ENCODE peak calls at places on chromosomes 12 and 14, in five cellular contexts. R is Karpas-422, B is transverse colon, A is body of pancreas, L is ovary. Q is an unnamed sample.
A peak's percentile ranks its signal among the peaks of the same experiment; 100 is the strongest.

GRCh38 chr14:59249029-59249428 is 60.6 kb downstream of the DAAM1 start:
- DNase-seq in R (no peak), B (no peak), A (no peak), L (no peak), Q (no peak)

GRCh38 chr12:10073266-10073665 is 25.5 kb downstream of the CLEC1A start:
- DNase-seq in R (no peak), B (no peak), A (no peak), L (no peak), Q (no peak)

GRCh38 chr12:38771871-38772270 is 133.5 kb downstream of the CPNE8 start:
- DNase-seq in R (no peak), B (no peak), A (no peak), L (no peak), Q (no peak)

GRCh38 chr12:21301-22189 is 45.0 kb upstream of the IQSEC3 start:
- DNase-seq in R (peak; percentile 35), B (no peak), A (no peak), L (no peak), Q (peak; percentile 29)

GRCh38 chr12:87344699-87345098 is 684.5 kb downstream of the C12orf50 start:
- DNase-seq in R (no peak), B (no peak), A (no peak), L (no peak), Q (no peak)

GRCh38 chr12:66409195-66409871 is 107.0 kb downstream of the HELB start:
- DNase-seq in R (peak; percentile 83), B (no peak), A (peak; percentile 15), L (no peak), Q (no peak)

GRCh38 chr12:7093486-7093885 is 1.2 kb upstream of the C1R start:
- DNase-seq in R (no peak), B (no peak), A (no peak), L (no peak), Q (no peak)

GRCh38 chr12:90250041-90250440 is 541.4 kb upstream of the ATP2B1 start:
- DNase-seq in R (no peak), B (no peak), A (no peak), L (no peak), Q (no peak)

GRCh38 chr12:50187084-50187900 is 20.1 kb upstream of the CERS5 start:
- DNase-seq in R (no peak), B (no peak), A (no peak), L (no peak), Q (no peak)

GRCh38 chr12:2733493-2734252 is 61.1 kb upstream of the FKBP4 start:
- DNase-seq in R (no peak), B (no peak), A (no peak), L (no peak), Q (no peak)

GRCh38 chr14:61535032-61535431 is 160.3 kb upstream of the HIF1A start:
- DNase-seq in R (no peak), B (no peak), A (no peak), L (no peak), Q (no peak)

GRCh38 chr12:109461846-109462766 is 15.0 kb downstream of the KCTD10 start:
- DNase-seq in R (no peak), B (peak; percentile 85), A (peak; percentile 59), L (peak; percentile 67), Q (peak; percentile 83)

GRCh38 chr12:109461049-109461845 is 15.9 kb downstream of the KCTD10 start:
- DNase-seq in R (peak; percentile 66), B (peak; percentile 50), A (no peak), L (no peak), Q (peak; percentile 55)

GRCh38 chr12:109464642-109465351 is 12.3 kb downstream of the KCTD10 start:
- DNase-seq in R (no peak), B (no peak), A (no peak), L (no peak), Q (no peak)

GRCh38 chr12:109462868-109463692 is 14.0 kb downstream of the KCTD10 start:
- DNase-seq in R (no peak), B (peak; percentile 74), A (peak; percentile 59), L (peak; percentile 76), Q (peak; percentile 83)

DNA sequence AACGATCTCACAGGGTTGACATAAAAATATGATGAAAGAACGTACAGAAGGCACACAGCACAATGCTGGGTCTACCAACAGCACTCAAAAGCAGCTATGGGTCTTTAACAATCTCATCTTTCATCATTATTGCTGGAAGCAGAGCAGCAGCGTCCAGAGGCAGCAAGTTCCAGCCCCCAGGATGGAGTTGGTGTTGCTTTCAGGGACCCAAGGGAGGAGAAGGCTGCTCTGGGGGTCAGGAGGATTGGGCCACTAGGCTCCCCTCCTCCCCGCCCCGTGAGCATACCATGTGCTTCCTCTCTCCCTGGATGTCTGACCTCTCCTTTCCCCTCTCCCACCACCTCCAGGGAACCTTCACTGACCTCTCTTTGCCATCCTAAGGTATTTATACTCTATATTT is 13.3 kb downstream of the KCTD10 start:
- DNase-seq in R (no peak), B (no peak), A (no peak), L (no peak), Q (no peak)
- H3K27ac ChIP-seq in R (no peak overlapping the region), B (peak overlapping the region; percentile 91), A (peak overlapping the region; percentile 82), L (peak overlapping the region; percentile 71), Q (peak overlapping the region; percentile 94)

DNA sequence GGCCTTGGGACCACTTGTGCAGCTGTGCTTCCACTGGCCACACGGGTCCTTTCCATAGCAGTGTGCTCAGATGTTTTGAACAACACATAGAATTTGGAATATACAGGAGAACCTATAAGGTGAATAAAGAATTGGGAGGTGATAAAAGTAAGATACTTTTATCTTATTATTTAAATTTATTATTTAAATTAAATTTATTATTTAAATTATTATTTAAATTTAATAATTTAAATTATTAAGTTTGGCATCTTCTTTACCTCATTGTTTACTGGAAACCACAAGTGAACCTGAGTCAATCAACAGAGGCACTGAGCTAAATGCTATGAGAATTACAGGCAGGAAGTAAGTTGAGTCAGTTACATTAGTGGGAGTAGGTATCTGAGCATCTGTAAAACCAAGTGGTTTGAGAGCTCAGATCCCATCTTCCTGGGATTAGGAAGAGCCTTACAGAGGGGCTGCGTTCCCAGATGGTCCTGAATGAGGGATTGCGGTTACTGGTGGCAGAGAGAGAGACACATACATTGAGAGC is 103.1 kb downstream of the ESR2 start:
- DNase-seq in R (no peak), B (no peak), A (no peak), L (no peak), Q (no peak)
- H3K27ac ChIP-seq in R (no peak overlapping the region), B (no peak overlapping the region), A (peak overlapping the region; percentile 68), L (no peak overlapping the region), Q (no peak overlapping the region)

GRCh38 chr12:110337912-110338710 is 57.1 kb downstream of the ATP2A2 start:
- DNase-seq in R (no peak), B (no peak), A (no peak), L (no peak), Q (no peak)

GRCh38 chr12:110342157-110342556 is 61.1 kb downstream of the ATP2A2 start:
- DNase-seq in R (no peak), B (no peak), A (no peak), L (no peak), Q (no peak)

GRCh38 chr12:110340706-110341105 is 59.7 kb downstream of the ATP2A2 start:
- DNase-seq in R (no peak), B (no peak), A (no peak), L (no peak), Q (no peak)

GRCh38 chr12:110338754-110339153 is 57.7 kb downstream of the ATP2A2 start:
- DNase-seq in R (peak; percentile 90), B (no peak), A (no peak), L (no peak), Q (no peak)

GRCh38 chr12:110339184-110339952 is 58.3 kb downstream of the ATP2A2 start:
- DNase-seq in R (no peak), B (no peak), A (no peak), L (no peak), Q (no peak)
- H3K27ac ChIP-seq in R (peak overlapping the region; percentile 79), B (peak overlapping the region; percentile 23), A (peak overlapping the region; percentile 8), L (no peak overlapping the region), Q (no peak overlapping the region)

GRCh38 chr12:130743606-130744005 is 27.5 kb upstream of the RIMBP2 start:
- DNase-seq in R (no peak), B (no peak), A (no peak), L (no peak), Q (no peak)

GRCh38 chr12:130744274-130744673 is 28.2 kb upstream of the RIMBP2 start:
- DNase-seq in R (no peak), B (no peak), A (no peak), L (no peak), Q (no peak)

GRCh38 chr12:130745921-130746320 is 29.8 kb upstream of the RIMBP2 start:
- DNase-seq in R (no peak), B (no peak), A (no peak), L (no peak), Q (no peak)

GRCh38 chr12:130748786-130749185 is 32.7 kb upstream of the RIMBP2 start:
- DNase-seq in R (no peak), B (no peak), A (no peak), L (no peak), Q (no peak)

DNA sequence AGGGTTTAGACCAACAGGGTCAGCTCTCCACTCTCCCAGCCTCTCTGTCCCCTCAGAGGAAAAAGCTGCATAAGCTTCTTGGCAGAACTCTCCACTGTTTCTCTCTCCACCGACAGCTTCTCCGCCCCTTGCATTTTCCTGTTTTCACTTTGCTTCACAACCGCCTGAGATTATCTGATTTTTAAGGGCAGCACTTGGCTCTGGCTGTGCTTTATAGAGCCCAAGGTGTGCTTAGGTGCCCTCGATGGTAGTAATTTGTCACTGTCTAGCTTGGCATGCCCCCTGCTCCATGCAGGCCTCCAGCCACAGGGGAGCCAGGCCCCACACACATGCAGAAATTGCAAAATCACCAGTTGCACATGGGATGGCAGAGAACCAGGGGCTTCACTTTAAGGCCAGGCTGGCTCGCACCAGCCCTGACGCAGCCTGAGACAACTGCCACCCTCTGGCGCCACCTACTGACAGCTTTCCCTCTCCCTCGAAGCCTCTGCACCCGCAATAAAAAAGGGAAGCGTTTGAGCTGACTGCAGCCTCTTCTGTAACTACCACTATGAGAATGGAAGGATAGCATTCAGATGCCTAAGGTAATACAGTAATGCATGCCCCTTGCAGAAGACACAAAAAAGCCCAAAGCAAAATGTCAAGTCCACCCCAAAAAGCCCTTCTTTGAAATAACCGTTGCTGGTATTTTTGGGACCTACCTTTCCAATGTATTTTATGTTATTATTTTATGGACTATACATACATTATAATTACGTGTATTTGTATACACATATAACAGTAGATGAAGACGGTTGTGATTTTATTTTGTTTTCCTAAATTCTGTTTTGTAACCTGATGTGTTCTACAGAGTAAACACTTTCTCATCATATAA is 32.0 kb upstream of the RIMBP2 start:
- DNase-seq in R (peak; percentile 94), B (peak; percentile 79), A (peak; percentile 83), L (peak; percentile 78), Q (peak; percentile 77)
- H3K27ac ChIP-seq in R (no peak overlapping the region), B (no peak overlapping the region), A (no peak overlapping the region), L (no peak overlapping the region), Q (no peak overlapping the region)

DNA sequence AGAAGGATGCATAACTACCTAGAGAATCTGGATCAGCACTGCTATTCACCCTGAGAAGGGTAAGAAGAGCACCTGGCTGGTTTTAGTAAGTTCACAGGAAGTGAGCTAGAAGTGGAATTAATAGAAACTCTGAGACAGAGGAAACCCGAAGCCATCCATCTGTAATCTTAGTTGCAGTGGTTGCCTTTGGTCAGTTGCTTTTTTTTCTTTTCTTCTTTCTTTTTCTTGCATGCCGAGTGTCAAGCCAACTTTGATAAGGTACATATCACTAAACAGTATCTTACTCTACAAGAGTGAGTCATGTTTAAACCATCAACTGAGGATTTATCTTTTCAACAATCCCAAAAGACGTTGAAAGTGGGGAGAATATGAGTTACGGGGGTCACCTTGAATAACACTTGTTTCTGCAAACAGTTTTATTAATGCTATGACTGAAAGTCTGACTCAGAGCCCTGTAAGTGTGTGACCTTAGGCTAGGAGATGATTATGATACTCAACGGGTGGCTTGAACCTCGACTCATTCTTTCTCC is 26.7 kb downstream of the C12orf75 start:
- DNase-seq in R (peak; percentile 90), B (no peak), A (no peak), L (no peak), Q (no peak)
- H3K27ac ChIP-seq in R (peak overlapping the region; percentile 97), B (no peak overlapping the region), A (no peak overlapping the region), L (no peak overlapping the region), Q (no peak overlapping the region)

GRCh38 chr14:106613256-106613655 is 1086.9 kb downstream of the TMEM121 start:
- DNase-seq in R (no peak), B (no peak), A (no peak), L (no peak), Q (no peak)
- H3K27ac ChIP-seq in R (no peak overlapping the region), B (no peak overlapping the region), A (no peak overlapping the region), L (no peak overlapping the region), Q (no peak overlapping the region)

Q was measured in lung.